ENCODE peak calls at places on chromosomes 11 and 22, in nine cellular contexts. O is AG10803, R is NCI-H1436, I is posterior vena cava, J is SK-N-SH, M is lower leg skin, H is non-pigmented ciliary epithelial cell, Q is NCI-H774, E is cerebellum. L is an unnamed sample.
A peak's percentile ranks its signal among the peaks of the same experiment; 100 is the strongest.

GRCh38 chr11:11973866-11974265 is 34.6 kb downstream of the DKK3 start:
- DNase-seq in O (peak; percentile 54), R (no peak), I (no peak), J (no peak), M (no peak), H (no peak), Q (no peak), E (no peak), L (no peak)

GRCh38 chr11:4982678-4983077 is 12.0 kb upstream of the OR51L1 start:
- DNase-seq in O (no peak), R (no peak), I (no peak), J (no peak), M (no peak), H (no peak), Q (peak; percentile 10), E (no peak), L (no peak)

GRCh38 chr22:48592066-48592345 is 1235.7 kb downstream of the BRD1 start:
- DNase-seq in O (no peak), R (no peak), I (no peak), J (no peak), M (no peak), H (no peak), Q (no peak), E (no peak), L (no peak)

GRCh38 chr22:46452195-46453005 is 85.0 kb downstream of the CELSR1 start:
- DNase-seq in O (no peak), R (no peak), I (no peak), J (no peak), M (no peak), H (no peak), Q (no peak), E (no peak), L (no peak)

GRCh38 chr22:48378673-48379072 is 1449.0 kb downstream of the BRD1 start:
- DNase-seq in O (no peak), R (no peak), I (no peak), J (no peak), M (no peak), H (no peak), Q (no peak), E (no peak), L (no peak)

GRCh38 chr11:95143106-95143681 is 53.5 kb downstream of the ENDOD1 start:
- DNase-seq in O (peak; percentile 56), R (no peak), I (no peak), J (no peak), M (no peak), H (no peak), Q (no peak), E (no peak), L (no peak)

GRCh38 chr11:27178859-27179258 is 138.2 kb downstream of the BBOX1 start:
- DNase-seq in O (no peak), R (no peak), I (no peak), J (no peak), M (peak; percentile 49), H (no peak), Q (no peak), E (no peak), L (no peak)

GRCh38 chr11:114354076-114354475 is 46.2 kb downstream of the C11orf71 start:
- DNase-seq in O (peak; percentile 66), R (no peak), I (no peak), J (no peak), M (no peak), H (peak; percentile 97), Q (no peak), E (no peak), L (peak; percentile 64)

GRCh38 chr22:22720201-22720723 is 75.8 kb downstream of the GGTLC2 start:
- DNase-seq in O (peak; percentile 32), R (no peak), I (no peak), J (peak; percentile 38), M (no peak), H (no peak), Q (no peak), E (peak; percentile 26), L (no peak)

L was measured in smooth muscle cell of the brain vasculature.